ENCODE peak calls at places on chromosomes 5 and 9, in ten cellular contexts. I is type B pancreatic cell, X is cardiac fibroblast, G is progenitor cell of endocrine pancreas, V is retinal pigment epithelial cell, T is dorsolateral prefrontal cortex, M is tibial artery, E is PC-3, K is HFF-Myc, W is nephron progenitor cell. Z is an unnamed sample.

GRCh38 chr9:32405506-32405905 is 21.1 kb downstream of the ACO1 start:
- DNase-seq in V (no peak), E (no peak), G (no peak), M (no peak), X (no peak), K (no peak), W (no peak), T (no peak), I (no peak), Z (no peak)

GRCh38 chr5:116738948-116739339 is 164.3 kb upstream of the SEMA6A start:
- DNase-seq in W (no peak), I (no peak), G (no peak), V (no peak), M (no peak), X (peak), K (no peak), E (no peak), T (no peak), Z (no peak)

GRCh38 chr9:33159760-33160127 is 7.4 kb downstream of the B4GALT1 start:
- DNase-seq in X (peak), I (no peak), M (peak), V (no peak), T (no peak), G (no peak), E (peak), W (no peak), K (no peak), Z (no peak)

GRCh38 chr9:94950733-94951590 is 224.5 kb downstream of the AOPEP start:
- DNase-seq in E (no peak), W (no peak), G (no peak), K (no peak), T (no peak), I (no peak), X (peak), V (peak), M (no peak), Z (no peak)

GRCh38 chr5:168066536-168067208 is 224.8 kb upstream of the WWC1 start:
- DNase-seq in K (no peak), G (no peak), I (no peak), X (no peak), M (no peak), T (no peak), W (no peak), E (no peak), V (no peak), Z (no peak)

GRCh38 chr5:40784027-40784653 is 14.0 kb downstream of the PRKAA1 start:
- DNase-seq in V (no peak), I (no peak), K (no peak), G (no peak), T (no peak), W (no peak), M (no peak), E (no peak), X (no peak), Z (no peak)

GRCh38 chr9:131608469-131609115 is 63.3 kb downstream of the PRRT1B start:
- DNase-seq in K (peak), W (peak), I (no peak), T (peak), X (peak), E (peak), G (no peak), V (peak), M (peak), Z (no peak)

GRCh38 chr5:82847564-82847963 is 229.6 kb downstream of the TMEM167A start:
- DNase-seq in X (no peak), M (no peak), T (no peak), I (no peak), W (no peak), G (no peak), E (no peak), K (no peak), V (no peak), Z (no peak)

GRCh38 chr5:137822158-137822764 is 45.4 kb upstream of the MYOT start:
- DNase-seq in I (no peak), M (no peak), T (peak), K (peak), E (peak), G (peak), X (peak), W (peak), V (no peak), Z (peak)
- TF ChIP-seq CTCF in I (peak), M (peak), T (peak), K (peak), E (peak), G (peak), X (peak), W (peak), V (peak), Z (peak)

GRCh38 chr5:165227515-165227914 is 1722.1 kb downstream of the MAT2B start:
- DNase-seq in K (no peak), I (no peak), E (no peak), V (no peak), W (no peak), G (no peak), X (peak), M (no peak), T (no peak), Z (no peak)
- TF ChIP-seq CTCF in K (no peak), I (no peak), E (no peak), V (peak), W (no peak), G (no peak), X (no peak), M (no peak), T (no peak), Z (no peak)

GRCh38 chr5:124746252-124746915 is at the start of gene ZNF608:
- DNase-seq in I (no peak), E (peak), V (peak), W (peak), K (no peak), M (peak), G (no peak), T (no peak), X (peak), Z (no peak)

GRCh38 chr5:124745367-124746251 is 830 bp downstream of the ZNF608 start:
- DNase-seq in I (no peak), K (no peak), W (no peak), T (no peak), M (peak), X (peak), G (no peak), V (no peak), E (peak), Z (no peak)

GRCh38 chr5:124747770-124748686 is 1.6 kb upstream of the ZNF608 start:
- DNase-seq in K (no peak), T (no peak), X (peak), V (no peak), G (no peak), M (no peak), E (peak), W (no peak), I (no peak), Z (no peak)

GRCh38 chr5:124748687-124749594 is 2.5 kb upstream of the ZNF608 start:
- DNase-seq in W (peak), V (peak), M (peak), K (peak), G (peak), T (peak), E (peak), I (peak), X (peak), Z (peak)

DNA sequence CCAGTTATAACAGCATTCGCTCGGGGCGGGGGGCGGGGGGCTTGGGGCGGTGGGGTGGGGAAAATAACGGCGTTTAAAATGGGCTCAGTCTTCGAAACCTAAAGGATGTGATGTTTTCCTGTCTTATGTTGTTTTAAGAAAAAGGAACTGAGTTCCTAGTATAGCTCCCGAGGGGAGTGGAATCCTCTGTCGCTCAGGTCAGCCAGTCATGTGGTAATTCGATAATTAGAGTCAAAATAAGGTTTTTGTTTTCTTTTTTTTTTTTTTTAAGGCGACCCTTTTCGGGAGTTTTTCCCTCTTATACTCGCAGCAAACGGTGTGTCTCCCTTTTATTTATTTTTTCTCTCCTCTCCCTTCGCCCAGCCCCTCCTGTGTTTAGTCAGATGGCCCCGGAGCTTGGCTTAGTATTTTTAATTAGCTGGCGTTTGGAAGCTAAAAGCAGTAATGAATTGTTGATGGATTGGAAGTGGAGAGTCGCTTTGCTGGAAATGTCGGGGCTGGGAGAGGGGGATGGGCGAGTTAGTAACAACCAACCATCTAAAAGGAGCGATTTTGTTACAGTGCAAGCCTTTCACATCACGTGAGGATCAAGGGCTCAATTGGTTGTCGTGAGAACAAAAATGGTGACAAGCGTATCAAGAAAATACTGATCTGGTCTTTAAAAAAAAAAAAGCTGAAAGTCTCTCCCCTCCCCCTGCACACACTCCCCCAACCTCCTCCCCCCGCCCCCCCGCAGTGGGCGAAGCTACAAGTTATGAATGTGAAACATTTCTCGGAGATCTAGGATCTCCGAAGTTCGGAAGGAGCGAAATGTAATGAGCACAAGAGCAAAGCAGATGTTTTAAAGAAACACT is 704 bp upstream of the ZNF608 start:
- DNase-seq in M (peak), W (peak), G (peak), E (peak), I (peak), X (peak), V (peak), K (peak), T (peak), Z (peak)
- TF ChIP-seq CTCF in M (no peak), W (no peak), G (no peak), E (no peak), I (no peak), X (no peak), V (no peak), K (no peak), T (no peak), Z (no peak)

GRCh38 chr5:101626572-101626971 is 669.5 kb downstream of the SLCO4C1 start:
- DNase-seq in I (no peak), G (no peak), K (no peak), W (no peak), M (no peak), V (no peak), E (no peak), X (no peak), T (no peak), Z (no peak)
- TF ChIP-seq CTCF in I (no peak), G (no peak), K (no peak), W (no peak), M (no peak), V (no peak), E (no peak), X (no peak), T (no peak), Z (no peak)

GRCh38 chr5:16464664-16465543 is 696 bp downstream of the ZNF622 start:
- DNase-seq in T (no peak), M (no peak), X (no peak), E (no peak), G (no peak), I (no peak), K (no peak), V (no peak), W (no peak), Z (no peak)
- TF ChIP-seq CTCF in T (no peak), M (no peak), X (peak), E (peak), G (peak), I (peak), K (no peak), V (peak), W (no peak), Z (no peak)

Z was measured in neural crest cell.